ENCODE peak calls at places on chromosomes 4 and X, in six cellular contexts. I is HepG2, G is H1, S is SK-N-SH, F is K562, X is GM12878. R is an unnamed sample.

GRCh38 chr4:123064390-123064789 is 142.0 kb upstream of the NUDT6 start:
- DNase-seq in I (peak; percentile 94), G (no peak), S (no peak), F (no peak), X (no peak), R (no peak)

GRCh38 chr4:8900588-8900987 is 28.9 kb upstream of the HMX1 start:
- DNase-seq in I (no peak), G (no peak), S (no peak), F (no peak), X (no peak), R (no peak)

GRCh38 chrX:22800360-22800759 is 199.4 kb upstream of the DDX53 start:
- DNase-seq in I (no peak), G (no peak), S (no peak), F (no peak), X (no peak), R (peak; percentile 66)

GRCh38 chr4:135770505-135770904 is 1568.9 kb upstream of the PABPC4L start:
- DNase-seq in I (no peak), G (no peak), S (no peak), F (no peak), X (no peak), R (no peak)

GRCh38 chr4:3111461-3111860 is 37.0 kb downstream of the HTT start:
- DNase-seq in I (no peak), G (no peak), S (no peak), F (no peak), X (no peak), R (no peak)

GRCh38 chrX:48789366-48790220 is 3.2 kb downstream of the GATA1 start:
- DNase-seq in I (no peak), G (no peak), S (no peak), F (no peak), X (no peak), R (no peak)

GRCh38 chr4:61740950-61741638 is 541.0 kb downstream of the ADGRL3 start:
- DNase-seq in I (no peak), G (no peak), S (no peak), F (no peak), X (no peak), R (no peak)

GRCh38 chr4:109683621-109684253 is 19.5 kb downstream of the CASP6 start:
- DNase-seq in I (no peak), G (no peak), S (no peak), F (no peak), X (no peak), R (no peak)

GRCh38 chrX:46979340-46979739 is 67.1 kb downstream of the JADE3 start:
- DNase-seq in I (no peak), G (no peak), S (no peak), F (no peak), X (no peak), R (no peak)

GRCh38 chr4:183544109-183544508 is 39.3 kb downstream of the ING2 start:
- DNase-seq in I (no peak), G (no peak), S (no peak), F (no peak), X (no peak), R (no peak)

GRCh38 chrX:140521393-140521792 is 16.5 kb upstream of the SOX3 start:
- DNase-seq in I (no peak), G (no peak), S (no peak), F (no peak), X (no peak), R (no peak)

GRCh38 chr4:147865926-147866325 is 134.0 kb downstream of the ARHGAP10 start:
- DNase-seq in I (no peak), G (peak; percentile 17), S (no peak), F (no peak), X (no peak), R (no peak)

GRCh38 chr4:35934370-35934981 is 309.8 kb downstream of the ARAP2 start:
- DNase-seq in I (peak; percentile 7), G (no peak), S (peak; percentile 3), F (peak; percentile 4), X (peak; percentile 21), R (no peak)

GRCh38 chr4:85522836-85523235 is 47.9 kb downstream of the ARHGAP24 start:
- DNase-seq in I (no peak), G (no peak), S (no peak), F (no peak), X (no peak), R (no peak)

GRCh38 chrX:45667666-45668065 is 467.0 kb upstream of the DIPK2B start:
- DNase-seq in I (no peak), G (no peak), S (no peak), F (no peak), X (no peak), R (no peak)

GRCh38 chr4:687975-688694 is 816 bp downstream of the SLC49A3 start:
- DNase-seq in I (no peak), G (no peak), S (no peak), F (no peak), X (no peak), R (no peak)

GRCh38 chrX:141405878-141406492 is 163.7 kb upstream of the SPANXC start:
- DNase-seq in I (no peak), G (no peak), S (no peak), F (no peak), X (no peak), R (no peak)

GRCh38 chr4:1583859-1584258 is 100.3 kb downstream of the FAM53A start:
- DNase-seq in I (no peak), G (no peak), S (no peak), F (no peak), X (no peak), R (no peak)

GRCh38 chr4:66840178-66840577 is 705.1 kb downstream of the CENPC start:
- DNase-seq in I (no peak), G (no peak), S (no peak), F (no peak), X (no peak), R (no peak)

GRCh38 chrX:102840871-102841705 is 96.0 kb upstream of the RAB40AL start:
- DNase-seq in I (no peak), G (no peak), S (no peak), F (peak; percentile 32), X (no peak), R (no peak)

GRCh38 chr4:88080626-88081025 is 73.2 kb downstream of the PKD2 start:
- DNase-seq in I (no peak), G (no peak), S (no peak), F (no peak), X (no peak), R (no peak)

GRCh38 chr4:61195064-61195463 is 5.1 kb upstream of the ADGRL3 start:
- DNase-seq in I (no peak), G (no peak), S (no peak), F (no peak), X (no peak), R (no peak)

GRCh38 chr4:73904491-73904890 is 35.3 kb downstream of the CXCL1 start:
- DNase-seq in I (no peak), G (no peak), S (no peak), F (peak; percentile 13), X (no peak), R (no peak)

GRCh38 chr4:41207330-41207831 is 7.0 kb downstream of the APBB2 start:
- DNase-seq in I (no peak), G (no peak), S (no peak), F (no peak), X (no peak), R (no peak)

GRCh38 chr4:183600189-183600685 is 58.7 kb downstream of the RWDD4 start:
- DNase-seq in I (peak; percentile 20), G (no peak), S (no peak), F (no peak), X (no peak), R (no peak)

GRCh38 chr4:122874194-122874593 is 47.6 kb downstream of the FGF2 start:
- DNase-seq in I (peak; percentile 5), G (no peak), S (no peak), F (no peak), X (no peak), R (no peak)

GRCh38 chrX:38009641-38010040 is 3.3 kb downstream of the SYTL5 start:
- DNase-seq in I (no peak), G (no peak), S (no peak), F (no peak), X (no peak), R (no peak)

GRCh38 chr4:38856524-38857337 is at the start of gene TLR6:
- DNase-seq in I (peak; percentile 57), G (no peak), S (peak; percentile 51), F (peak; percentile 53), X (peak; percentile 91), R (peak; percentile 57)

GRCh38 chr4:95415346-95415771 is 133.4 kb downstream of the UNC5C start:
- DNase-seq in I (no peak), G (no peak), S (no peak), F (no peak), X (no peak), R (no peak)

GRCh38 chr4:153111426-153112070 is 92.7 kb upstream of the TRIM2 start:
- DNase-seq in I (no peak), G (no peak), S (no peak), F (no peak), X (no peak), R (no peak)

GRCh38 chr4:63919636-63920365 is 489.4 kb downstream of the TECRL start:
- DNase-seq in I (no peak), G (no peak), S (no peak), F (no peak), X (no peak), R (no peak)

GRCh38 chrX:920234-920799 is 289.7 kb downstream of the SHOX start:
- DNase-seq in I (no peak), G (no peak), S (no peak), F (no peak), X (no peak), R (no peak)

GRCh38 chr4:10100734-10101216 is 15.8 kb downstream of the WDR1 start:
- DNase-seq in I (no peak), G (no peak), S (no peak), F (no peak), X (no peak), R (peak; percentile 62)
- TF ChIP-seq POLR2AphosphoS5 in I (no peak), G (peak; percentile 66), S (no peak), F (peak; percentile 35), X (peak; percentile 55), R (peak; percentile 9)

DNA sequence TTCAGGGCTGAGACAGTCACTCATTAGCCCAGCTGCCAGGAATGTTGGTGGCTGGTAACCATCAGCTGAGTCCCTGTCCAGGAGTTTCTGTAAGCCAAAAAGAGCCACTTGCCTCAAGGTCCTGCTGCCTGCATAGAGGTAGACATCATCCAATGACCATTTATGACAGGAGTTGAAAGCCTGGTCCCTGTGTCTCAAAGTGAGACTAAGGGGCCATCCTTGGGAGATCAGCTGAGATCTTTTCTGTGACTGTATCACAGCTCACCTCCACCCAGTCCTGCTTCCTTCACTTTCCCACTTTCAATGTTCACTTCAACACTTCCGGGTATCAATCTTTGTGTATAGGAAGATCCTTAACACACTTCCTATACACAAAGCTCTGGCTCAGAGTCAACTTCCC is 28.4 kb upstream of the MAOA start:
- DNase-seq in I (no peak), G (no peak), S (no peak), F (no peak), X (no peak), R (no peak)
- H3K4me3 ChIP-seq in I (no peak overlapping the region), G (no peak overlapping the region), S (no peak overlapping the region), F (no peak overlapping the region), X (no peak overlapping the region), R (no peak overlapping the region)

GRCh38 chr4:93996895-93997294 is 168.3 kb downstream of the ATOH1 start:
- DNase-seq in I (no peak), G (no peak), S (no peak), F (no peak), X (no peak), R (no peak)

GRCh38 chr4:93994175-93994994 is 165.8 kb downstream of the ATOH1 start:
- DNase-seq in I (no peak), G (no peak), S (no peak), F (no peak), X (no peak), R (no peak)
- TF ChIP-seq GABPA in I (no peak), G (no peak), S (no peak), F (no peak), X (no peak), R (no peak)

GRCh38 chrX:110706446-110706845 is 89.2 kb downstream of the CHRDL1 start:
- DNase-seq in I (no peak), G (no peak), S (no peak), F (no peak), X (no peak), R (no peak)
- TF ChIP-seq POLR2AphosphoS5 in I (no peak), G (no peak), S (no peak), F (no peak), X (no peak), R (no peak)

R was measured in HL-60.